ENCODE peak calls at places on chromosomes 12 and 14, in eight cellular contexts. One of them, this sample, is unnamed.

GRCh38 chr12:3251067-3251466 is 173.9 kb downstream of the TSPAN9 start:
- DNase-seq in epithelial cell of esophagus: no peak
- DNase-seq in choroid plexus epithelial cell: no peak
- DNase-seq in A549: no peak
- DNase-seq in psoas muscle: peak
- DNase-seq in lower leg skin: no peak
- DNase-seq in coronary artery: no peak
- DNase-seq in dorsolateral prefrontal cortex: no peak
- DNase-seq in this sample: no peak

GRCh38 chr12:230925-231671 is 17.1 kb upstream of the SLC6A12 start:
- DNase-seq in dorsolateral prefrontal cortex: no peak
- DNase-seq in psoas muscle: no peak
- DNase-seq in A549: no peak
- DNase-seq in choroid plexus epithelial cell: no peak
- DNase-seq in coronary artery: peak
- DNase-seq in lower leg skin: peak
- DNase-seq in epithelial cell of esophagus: no peak
- DNase-seq in this sample: no peak

GRCh38 chr12:72570601-72571000 is 298.4 kb downstream of the TRHDE start:
- DNase-seq in coronary artery: no peak
- DNase-seq in A549: no peak
- DNase-seq in lower leg skin: no peak
- DNase-seq in epithelial cell of esophagus: peak
- DNase-seq in choroid plexus epithelial cell: no peak
- DNase-seq in psoas muscle: no peak
- DNase-seq in dorsolateral prefrontal cortex: no peak
- DNase-seq in this sample: no peak

GRCh38 chr14:106277503-106277902 is 751.1 kb downstream of the TMEM121 start:
- DNase-seq in lower leg skin: no peak
- DNase-seq in coronary artery: no peak
- DNase-seq in A549: no peak
- DNase-seq in dorsolateral prefrontal cortex: no peak
- DNase-seq in epithelial cell of esophagus: no peak
- DNase-seq in psoas muscle: no peak
- DNase-seq in choroid plexus epithelial cell: no peak
- DNase-seq in this sample: no peak

GRCh38 chr14:100930270-100930669 is 26.7 kb upstream of the RTL1 start:
- DNase-seq in epithelial cell of esophagus: no peak
- DNase-seq in A549: no peak
- DNase-seq in dorsolateral prefrontal cortex: no peak
- DNase-seq in coronary artery: no peak
- DNase-seq in psoas muscle: no peak
- DNase-seq in choroid plexus epithelial cell: no peak
- DNase-seq in lower leg skin: no peak
- DNase-seq in this sample: no peak

GRCh38 chr14:61269321-61270083 is 11.6 kb downstream of the TMEM30B start:
- DNase-seq in lower leg skin: peak
- DNase-seq in epithelial cell of esophagus: peak
- DNase-seq in choroid plexus epithelial cell: peak
- DNase-seq in psoas muscle: peak
- DNase-seq in A549: peak
- DNase-seq in coronary artery: no peak
- DNase-seq in dorsolateral prefrontal cortex: peak
- DNase-seq in this sample: no peak

GRCh38 chr12:124273630-124274029 is 21.3 kb upstream of the RFLNA start:
- DNase-seq in psoas muscle: no peak
- DNase-seq in dorsolateral prefrontal cortex: no peak
- DNase-seq in epithelial cell of esophagus: peak
- DNase-seq in A549: peak
- DNase-seq in lower leg skin: no peak
- DNase-seq in choroid plexus epithelial cell: peak
- DNase-seq in coronary artery: no peak
- DNase-seq in this sample: no peak

GRCh38 chr12:124557518-124558223 is 9.7 kb downstream of the NCOR2 start:
- DNase-seq in A549: no peak
- DNase-seq in dorsolateral prefrontal cortex: no peak
- DNase-seq in choroid plexus epithelial cell: no peak
- DNase-seq in coronary artery: no peak
- DNase-seq in lower leg skin: no peak
- DNase-seq in psoas muscle: no peak
- DNase-seq in epithelial cell of esophagus: no peak
- DNase-seq in this sample: no peak

GRCh38 chr12:42039146-42039545 is 105.5 kb downstream of the GXYLT1 start:
- DNase-seq in lower leg skin: no peak
- DNase-seq in A549: no peak
- DNase-seq in choroid plexus epithelial cell: peak
- DNase-seq in epithelial cell of esophagus: peak
- DNase-seq in coronary artery: no peak
- DNase-seq in dorsolateral prefrontal cortex: no peak
- DNase-seq in psoas muscle: peak
- DNase-seq in this sample: peak

GRCh38 chr12:101696477-101697196 is 803 bp upstream of the CHPT1 start:
- DNase-seq in dorsolateral prefrontal cortex: peak
- DNase-seq in coronary artery: no peak
- DNase-seq in epithelial cell of esophagus: no peak
- DNase-seq in A549: peak
- DNase-seq in psoas muscle: peak
- DNase-seq in choroid plexus epithelial cell: peak
- DNase-seq in lower leg skin: peak
- DNase-seq in this sample: no peak

GRCh38 chr12:132559652-132560420 is 50.5 kb downstream of the LRCOL1 start:
- DNase-seq in psoas muscle: peak
- DNase-seq in A549: peak
- DNase-seq in choroid plexus epithelial cell: peak
- DNase-seq in lower leg skin: no peak
- DNase-seq in coronary artery: no peak
- DNase-seq in epithelial cell of esophagus: peak
- DNase-seq in dorsolateral prefrontal cortex: no peak
- DNase-seq in this sample: no peak

GRCh38 chr14:24369907-24370687 is 2.1 kb downstream of the NFATC4 start:
- DNase-seq in dorsolateral prefrontal cortex: no peak
- DNase-seq in epithelial cell of esophagus: no peak
- DNase-seq in psoas muscle: no peak
- DNase-seq in coronary artery: no peak
- DNase-seq in choroid plexus epithelial cell: no peak
- DNase-seq in A549: no peak
- DNase-seq in lower leg skin: no peak
- DNase-seq in this sample: no peak

GRCh38 chr12:67096533-67097318 is 172.4 kb upstream of the CAND1 start:
- DNase-seq in coronary artery: no peak
- DNase-seq in A549: no peak
- DNase-seq in lower leg skin: no peak
- DNase-seq in psoas muscle: no peak
- DNase-seq in epithelial cell of esophagus: peak
- DNase-seq in choroid plexus epithelial cell: peak
- DNase-seq in dorsolateral prefrontal cortex: no peak
- DNase-seq in this sample: no peak

GRCh38 chr12:112980491-112981158 is 2.3 kb downstream of the OAS2 start:
- DNase-seq in coronary artery: no peak
- DNase-seq in epithelial cell of esophagus: no peak
- DNase-seq in psoas muscle: no peak
- DNase-seq in choroid plexus epithelial cell: no peak
- DNase-seq in A549: no peak
- DNase-seq in lower leg skin: no peak
- DNase-seq in dorsolateral prefrontal cortex: no peak
- DNase-seq in this sample: no peak

GRCh38 chr12:7959278-7960063 is 23.5 kb upstream of the SLC2A3 start:
- DNase-seq in psoas muscle: no peak
- DNase-seq in dorsolateral prefrontal cortex: no peak
- DNase-seq in coronary artery: no peak
- DNase-seq in A549: no peak
- DNase-seq in epithelial cell of esophagus: peak
- DNase-seq in lower leg skin: peak
- DNase-seq in choroid plexus epithelial cell: peak
- DNase-seq in this sample: no peak

GRCh38 chr12:7966558-7966957 is 30.6 kb upstream of the SLC2A3 start:
- DNase-seq in coronary artery: no peak
- DNase-seq in lower leg skin: no peak
- DNase-seq in A549: no peak
- DNase-seq in psoas muscle: no peak
- DNase-seq in epithelial cell of esophagus: peak
- DNase-seq in choroid plexus epithelial cell: peak
- DNase-seq in dorsolateral prefrontal cortex: no peak
- DNase-seq in this sample: no peak

GRCh38 chr12:7961395-7962188 is 25.6 kb upstream of the SLC2A3 start:
- DNase-seq in A549: no peak
- DNase-seq in lower leg skin: no peak
- DNase-seq in coronary artery: no peak
- DNase-seq in epithelial cell of esophagus: no peak
- DNase-seq in psoas muscle: no peak
- DNase-seq in dorsolateral prefrontal cortex: no peak
- DNase-seq in choroid plexus epithelial cell: no peak
- DNase-seq in this sample: no peak
- H3K4me3 ChIP-seq in A549: peak
- H3K4me3 ChIP-seq in lower leg skin: no peak
- H3K4me3 ChIP-seq in coronary artery: peak
- H3K4me3 ChIP-seq in epithelial cell of esophagus: no peak
- H3K4me3 ChIP-seq in psoas muscle: peak
- H3K4me3 ChIP-seq in dorsolateral prefrontal cortex: peak
- H3K4me3 ChIP-seq in choroid plexus epithelial cell: peak
- H3K4me3 ChIP-seq in this sample: no peak

DNA sequence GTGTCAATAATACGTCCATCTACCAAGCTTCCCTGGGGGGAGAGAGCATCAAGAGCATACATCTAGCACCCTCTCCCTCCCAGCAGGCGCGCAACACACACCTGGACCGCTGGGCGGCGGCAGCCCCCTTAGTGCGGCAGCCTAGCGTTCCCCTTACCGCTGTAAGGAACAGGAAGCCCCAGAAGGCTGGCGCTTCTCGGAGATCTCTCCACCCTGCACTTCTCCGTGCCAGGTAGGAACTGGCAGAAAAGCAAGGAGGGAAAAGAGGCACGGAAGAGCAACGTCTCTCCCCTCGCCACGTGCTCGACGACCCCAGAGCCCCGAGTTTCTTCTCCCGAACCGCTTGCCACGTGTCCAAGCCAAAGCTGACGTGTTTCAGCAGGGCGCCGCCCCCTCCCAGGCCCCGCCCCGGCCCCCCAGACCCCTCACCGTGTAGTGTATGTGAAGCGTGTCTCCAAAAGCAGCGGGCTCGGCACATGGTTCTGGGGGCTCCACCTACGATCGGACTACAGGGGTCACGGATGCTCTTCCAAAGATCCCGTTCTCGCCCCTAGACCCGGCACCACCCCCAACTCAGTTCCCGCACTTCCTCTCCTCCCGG is 575 bp downstream of the FKBP11 start:
- DNase-seq in dorsolateral prefrontal cortex: peak
- DNase-seq in psoas muscle: peak
- DNase-seq in coronary artery: no peak
- DNase-seq in A549: peak
- DNase-seq in epithelial cell of esophagus: peak
- DNase-seq in lower leg skin: no peak
- DNase-seq in choroid plexus epithelial cell: peak
- DNase-seq in this sample: no peak
- TF ChIP-seq CTCF in dorsolateral prefrontal cortex: peak
- TF ChIP-seq CTCF in psoas muscle: peak
- TF ChIP-seq CTCF in coronary artery: peak
- TF ChIP-seq CTCF in A549: peak
- TF ChIP-seq CTCF in epithelial cell of esophagus: peak
- TF ChIP-seq CTCF in lower leg skin: no peak
- TF ChIP-seq CTCF in choroid plexus epithelial cell: peak
- TF ChIP-seq CTCF in this sample: peak

GRCh38 chr14:50856660-50857059 is 15.2 kb upstream of the ABHD12B start:
- DNase-seq in choroid plexus epithelial cell: no peak
- DNase-seq in epithelial cell of esophagus: no peak
- DNase-seq in psoas muscle: no peak
- DNase-seq in lower leg skin: no peak
- DNase-seq in dorsolateral prefrontal cortex: no peak
- DNase-seq in coronary artery: no peak
- DNase-seq in A549: no peak
- DNase-seq in this sample: no peak

GRCh38 chr14:50855558-50855957 is 16.3 kb upstream of the ABHD12B start:
- DNase-seq in lower leg skin: no peak
- DNase-seq in psoas muscle: no peak
- DNase-seq in epithelial cell of esophagus: no peak
- DNase-seq in A549: no peak
- DNase-seq in coronary artery: no peak
- DNase-seq in choroid plexus epithelial cell: peak
- DNase-seq in dorsolateral prefrontal cortex: no peak
- DNase-seq in this sample: no peak

GRCh38 chr14:50862171-50862570 is 9.7 kb upstream of the ABHD12B start:
- DNase-seq in lower leg skin: no peak
- DNase-seq in dorsolateral prefrontal cortex: no peak
- DNase-seq in psoas muscle: no peak
- DNase-seq in choroid plexus epithelial cell: peak
- DNase-seq in epithelial cell of esophagus: no peak
- DNase-seq in coronary artery: no peak
- DNase-seq in A549: no peak
- DNase-seq in this sample: no peak

GRCh38 chr14:50860478-50861086 is 11.3 kb upstream of the ABHD12B start:
- DNase-seq in epithelial cell of esophagus: peak
- DNase-seq in choroid plexus epithelial cell: peak
- DNase-seq in lower leg skin: peak
- DNase-seq in dorsolateral prefrontal cortex: peak
- DNase-seq in psoas muscle: peak
- DNase-seq in A549: peak
- DNase-seq in coronary artery: peak
- DNase-seq in this sample: peak

GRCh38 chr14:50859296-50859624 is 12.6 kb upstream of the ABHD12B start:
- DNase-seq in psoas muscle: no peak
- DNase-seq in coronary artery: no peak
- DNase-seq in A549: no peak
- DNase-seq in epithelial cell of esophagus: no peak
- DNase-seq in choroid plexus epithelial cell: no peak
- DNase-seq in lower leg skin: no peak
- DNase-seq in dorsolateral prefrontal cortex: no peak
- DNase-seq in this sample: no peak
- H3K4me3 ChIP-seq in psoas muscle: peak
- H3K4me3 ChIP-seq in coronary artery: peak
- H3K4me3 ChIP-seq in A549: peak
- H3K4me3 ChIP-seq in epithelial cell of esophagus: no peak
- H3K4me3 ChIP-seq in choroid plexus epithelial cell: peak
- H3K4me3 ChIP-seq in lower leg skin: no peak
- H3K4me3 ChIP-seq in dorsolateral prefrontal cortex: peak
- H3K4me3 ChIP-seq in this sample: peak

GRCh38 chr12:15280930-15281329 is 41.4 kb upstream of the PTPRO start:
- DNase-seq in psoas muscle: no peak
- DNase-seq in choroid plexus epithelial cell: no peak
- DNase-seq in dorsolateral prefrontal cortex: no peak
- DNase-seq in A549: no peak
- DNase-seq in lower leg skin: no peak
- DNase-seq in coronary artery: no peak
- DNase-seq in epithelial cell of esophagus: no peak
- DNase-seq in this sample: no peak

GRCh38 chr12:15274561-15274967 is 47.7 kb upstream of the PTPRO start:
- DNase-seq in epithelial cell of esophagus: peak
- DNase-seq in psoas muscle: no peak
- DNase-seq in A549: no peak
- DNase-seq in choroid plexus epithelial cell: peak
- DNase-seq in lower leg skin: no peak
- DNase-seq in dorsolateral prefrontal cortex: no peak
- DNase-seq in coronary artery: no peak
- DNase-seq in this sample: no peak

GRCh38 chr12:15278816-15279658 is 43.3 kb upstream of the PTPRO start:
- DNase-seq in psoas muscle: peak
- DNase-seq in coronary artery: peak
- DNase-seq in epithelial cell of esophagus: peak
- DNase-seq in dorsolateral prefrontal cortex: no peak
- DNase-seq in lower leg skin: peak
- DNase-seq in A549: no peak
- DNase-seq in choroid plexus epithelial cell: peak
- DNase-seq in this sample: peak

GRCh38 chr12:15273896-15274295 is 48.4 kb upstream of the PTPRO start:
- DNase-seq in epithelial cell of esophagus: no peak
- DNase-seq in choroid plexus epithelial cell: no peak
- DNase-seq in dorsolateral prefrontal cortex: no peak
- DNase-seq in lower leg skin: no peak
- DNase-seq in A549: no peak
- DNase-seq in coronary artery: no peak
- DNase-seq in psoas muscle: no peak
- DNase-seq in this sample: no peak

GRCh38 chr12:15276088-15276698 is 46.1 kb upstream of the PTPRO start:
- DNase-seq in epithelial cell of esophagus: peak
- DNase-seq in dorsolateral prefrontal cortex: no peak
- DNase-seq in lower leg skin: no peak
- DNase-seq in coronary artery: no peak
- DNase-seq in A549: peak
- DNase-seq in psoas muscle: no peak
- DNase-seq in choroid plexus epithelial cell: peak
- DNase-seq in this sample: no peak
- TF ChIP-seq CTCF in epithelial cell of esophagus: peak
- TF ChIP-seq CTCF in dorsolateral prefrontal cortex: peak
- TF ChIP-seq CTCF in lower leg skin: no peak
- TF ChIP-seq CTCF in coronary artery: peak
- TF ChIP-seq CTCF in A549: peak
- TF ChIP-seq CTCF in psoas muscle: peak
- TF ChIP-seq CTCF in choroid plexus epithelial cell: peak
- TF ChIP-seq CTCF in this sample: peak